ENCODE peak calls at places on chromosomes 12 and 14, in six cellular contexts. E is germinal center, B is T-cell, C is NCI-H1092 treated with DMSO at 0.1 percent for 48 hours, S is iPS-NIHi11, X is WTC11. M is an unnamed sample.

GRCh38 chr12:6825398-6826124 is 2.6 kb upstream of the P3H3 start:
- DNase-seq in E (peak; percentile 85), B (peak; percentile 51), C (peak; percentile 86), S (peak; percentile 85), X (peak; percentile 95), M (peak; percentile 69)

GRCh38 chr12:54136844-54137580 is 51.8 kb downstream of the SMUG1 start:
- DNase-seq in E (no peak), B (no peak), C (no peak), S (no peak), X (no peak), M (no peak)

GRCh38 chr12:8980137-8980536 is 9.2 kb upstream of the KLRG1 start:
- DNase-seq in E (no peak), B (no peak), C (no peak), S (no peak), X (no peak), M (no peak)

GRCh38 chr12:92943482-92944250 is 14.6 kb upstream of the EEA1 start:
- DNase-seq in E (no peak), B (no peak), C (no peak), S (no peak), X (no peak), M (no peak)

GRCh38 chr12:4322789-4323188 is 1.8 kb downstream of the TIGAR start:
- DNase-seq in E (no peak), B (no peak), C (no peak), S (no peak), X (no peak), M (no peak)

GRCh38 chr14:25868521-25869314 is 729.1 kb downstream of the NOVA1 start:
- DNase-seq in E (no peak), B (no peak), C (no peak), S (no peak), X (no peak), M (no peak)

GRCh38 chr12:46771268-46771837 is 54.4 kb downstream of the SLC38A4 start:
- DNase-seq in E (no peak), B (no peak), C (no peak), S (no peak), X (no peak), M (no peak)

GRCh38 chr12:14417717-14418116 is 52.2 kb downstream of the ATF7IP start:
- DNase-seq in E (peak; percentile 62), B (peak; percentile 78), C (no peak), S (peak; percentile 81), X (peak; percentile 77), M (peak; percentile 71)

GRCh38 chr12:124577986-124578385 is 10.6 kb upstream of the NCOR2 start:
- DNase-seq in E (no peak), B (no peak), C (no peak), S (no peak), X (no peak), M (no peak)

GRCh38 chr12:3453947-3454675 is 36.9 kb upstream of the PRMT8 start:
- DNase-seq in E (no peak), B (no peak), C (no peak), S (no peak), X (no peak), M (no peak)

M was measured in naive thymus-derived CD4-positive, alpha-beta T cell.